ENCODE peak calls at places on chromosomes 7 and 10, in six cellular contexts. K is astrocyte of the cerebellum, P is AG09319, I is OCI-LY7, B is brain microvascular endothelial cell, M is type B pancreatic cell. X is an unnamed sample.

GRCh38 chr10:100774876-100775275 is 29.5 kb downstream of the PAX2 start:
- DNase-seq in K (no peak), P (no peak), I (no peak), B (no peak), M (no peak), X (no peak)

GRCh38 chr7:116617878-116618277 is 54.1 kb upstream of the MET start:
- DNase-seq in K (no peak), P (no peak), I (no peak), B (no peak), M (no peak), X (no peak)

GRCh38 chr7:27192546-27193334 is 7.2 kb downstream of the HOXA13 start:
- DNase-seq in K (no peak), P (no peak), I (no peak), B (no peak), M (peak), X (no peak)

GRCh38 chr7:13115829-13116228 is 428.4 kb downstream of the ARL4A start:
- DNase-seq in K (no peak), P (no peak), I (no peak), B (no peak), M (no peak), X (no peak)

GRCh38 chr10:22560391-22561239 is 153.8 kb downstream of the PIP4K2A start:
- DNase-seq in K (peak), P (no peak), I (no peak), B (no peak), M (no peak), X (no peak)

GRCh38 chr7:101232141-101232821 is 5.3 kb downstream of the CLDN15 start:
- DNase-seq in K (no peak), P (no peak), I (no peak), B (no peak), M (no peak), X (peak)

GRCh38 chr10:23994459-23995046 is 214.4 kb upstream of the KIAA1217 start:
- DNase-seq in K (peak), P (peak), I (peak), B (peak), M (peak), X (peak)

GRCh38 chr7:22361795-22362194 is 4.8 kb upstream of the RAPGEF5 start:
- DNase-seq in K (peak), P (no peak), I (no peak), B (no peak), M (no peak), X (peak)

GRCh38 chr10:34690403-34691049 is 124.6 kb downstream of the PARD3 start:
- DNase-seq in K (no peak), P (no peak), I (no peak), B (no peak), M (no peak), X (no peak)

GRCh38 chr10:53269482-53269881 is 496.9 kb upstream of the MBL2 start:
- DNase-seq in K (no peak), P (no peak), I (no peak), B (no peak), M (no peak), X (no peak)

GRCh38 chr7:77425151-77426051 is 9.3 kb upstream of the GSAP start:
- DNase-seq in K (peak), P (no peak), I (no peak), B (peak), M (no peak), X (peak)

GRCh38 chr10:31132681-31133239 is 101.1 kb upstream of the ZNF438 start:
- DNase-seq in K (no peak), P (no peak), I (no peak), B (no peak), M (no peak), X (no peak)

GRCh38 chr10:8910314-8910713 is 855.8 kb downstream of the GATA3 start:
- DNase-seq in K (no peak), P (no peak), I (no peak), B (no peak), M (no peak), X (peak)

GRCh38 chr7:56091591-56091990 is 1.2 kb downstream of the PHKG1 start:
- DNase-seq in K (no peak), P (peak), I (no peak), B (no peak), M (no peak), X (no peak)

GRCh38 chr7:130990178-130990832 is 256.3 kb upstream of the KLF14 start:
- DNase-seq in K (no peak), P (no peak), I (no peak), B (no peak), M (no peak), X (no peak)

GRCh38 chr10:95504187-95504800 is 56.9 kb downstream of the SORBS1 start:
- DNase-seq in K (no peak), P (no peak), I (no peak), B (no peak), M (no peak), X (no peak)

DNA sequence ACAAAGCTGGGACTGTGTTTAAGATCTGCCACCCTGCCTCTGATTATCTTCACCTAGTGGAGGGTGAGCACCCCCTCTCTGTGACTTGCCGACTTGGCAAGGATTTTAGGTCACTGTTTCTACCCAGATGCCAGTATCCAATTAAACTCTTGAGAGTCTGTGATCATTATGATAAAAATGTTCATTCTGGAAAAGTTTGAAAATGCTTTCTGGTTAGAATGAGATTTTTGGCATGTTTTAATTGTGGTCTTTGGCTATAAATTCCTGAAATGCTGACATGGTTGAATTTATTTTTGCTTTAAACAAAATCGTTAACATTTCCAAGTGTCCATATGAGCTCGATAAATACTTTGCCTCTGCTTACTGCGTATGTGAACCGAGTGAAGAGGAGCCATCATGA is 221.4 kb downstream of the BICC1 start:
- DNase-seq in K (peak), P (peak), I (no peak), B (no peak), M (no peak), X (no peak)
- TF ChIP-seq CTCF in K (no peak), P (peak), I (no peak), B (peak), M (no peak), X (no peak)

DNA sequence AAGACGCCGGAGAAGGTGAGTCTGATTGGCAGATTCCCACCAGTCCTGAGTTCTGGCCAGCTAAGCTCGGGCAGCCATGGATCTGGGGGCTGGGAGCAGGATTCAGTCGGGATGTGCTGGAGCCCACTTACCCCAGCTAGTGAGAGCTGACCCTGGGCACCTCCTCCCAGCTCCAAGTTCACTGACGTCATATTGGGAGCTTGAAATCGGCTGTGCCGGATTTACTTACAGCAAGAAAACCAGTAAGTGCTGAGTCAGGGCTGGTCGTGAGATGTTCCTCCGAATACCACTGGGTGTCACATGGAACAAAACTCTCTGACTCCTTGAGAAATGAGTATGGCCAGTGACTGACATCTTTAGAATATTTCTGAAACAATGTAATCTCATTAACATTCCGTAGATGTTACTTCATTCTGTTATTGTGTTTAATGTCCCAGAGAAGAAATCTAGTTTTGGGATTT is 621.2 kb downstream of the SDK1 start:
- DNase-seq in K (peak), P (peak), I (peak), B (peak), M (no peak), X (peak)
- TF ChIP-seq CTCF in K (peak), P (no peak), I (peak), B (peak), M (peak), X (peak)

GRCh38 chr10:46559231-46559671 is 2.8 kb upstream of the GPRIN2 start:
- DNase-seq in K (no peak), P (no peak), I (no peak), B (no peak), M (peak), X (no peak)
- TF ChIP-seq CTCF in K (no peak), P (no peak), I (no peak), B (no peak), M (no peak), X (no peak)

GRCh38 chr10:45520476-45520875 is 146.5 kb downstream of the ALOX5 start:
- DNase-seq in K (no peak), P (no peak), I (peak), B (no peak), M (no peak), X (no peak)
- TF ChIP-seq CTCF in K (no peak), P (no peak), I (peak), B (no peak), M (no peak), X (no peak)

GRCh38 chr7:6424702-6425072 is 23.1 kb downstream of the DAGLB start:
- DNase-seq in K (no peak), P (no peak), I (no peak), B (no peak), M (no peak), X (no peak)

GRCh38 chr7:6422095-6422494 is 25.7 kb downstream of the DAGLB start:
- DNase-seq in K (no peak), P (no peak), I (no peak), B (no peak), M (no peak), X (no peak)

GRCh38 chr7:6425948-6426347 is 21.8 kb downstream of the DAGLB start:
- DNase-seq in K (no peak), P (no peak), I (no peak), B (no peak), M (no peak), X (no peak)

GRCh38 chr7:6422926-6423632 is 24.7 kb downstream of the DAGLB start:
- DNase-seq in K (no peak), P (no peak), I (no peak), B (no peak), M (no peak), X (no peak)

DNA sequence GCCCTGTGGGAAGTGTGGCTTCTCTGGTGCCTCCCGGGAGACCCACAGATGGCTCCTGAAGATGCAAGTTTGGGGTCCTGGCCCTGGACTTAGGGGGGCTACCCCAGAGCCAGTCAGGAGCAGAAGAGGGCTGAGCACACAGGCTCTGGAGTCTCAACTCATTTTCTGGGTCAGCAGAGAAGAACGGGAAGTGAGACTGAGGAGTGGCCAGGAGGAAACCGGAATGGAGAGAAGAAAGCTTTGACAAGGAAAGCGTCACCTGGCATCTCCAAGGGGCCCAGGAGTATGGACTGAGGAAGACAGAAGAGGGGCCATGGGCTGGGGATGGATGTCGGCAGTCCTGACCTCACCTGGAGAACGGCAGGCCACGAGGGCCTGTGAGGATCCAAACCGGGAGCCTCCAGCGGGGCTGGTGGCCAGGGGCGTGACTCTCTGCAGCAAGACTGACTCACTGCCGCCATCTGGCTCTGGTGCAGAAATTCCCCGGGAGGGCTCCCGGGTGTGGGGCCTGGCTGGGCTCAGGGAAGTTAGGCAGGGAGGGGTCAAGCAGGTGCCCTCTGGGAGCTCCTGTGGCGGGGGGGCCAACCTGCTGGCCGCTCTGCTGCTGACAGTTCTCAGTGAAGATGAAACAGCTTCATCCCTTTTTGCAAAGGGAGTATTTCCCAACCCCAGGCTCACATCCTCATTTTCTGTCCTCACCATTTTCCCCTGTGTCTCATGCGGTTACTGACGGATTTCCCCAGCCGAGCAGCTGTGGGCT is 23.6 kb downstream of the DAGLB start:
- DNase-seq in K (no peak), P (no peak), I (no peak), B (no peak), M (no peak), X (peak)
- TF ChIP-seq CTCF in K (no peak), P (no peak), I (peak), B (peak), M (no peak), X (peak)

GRCh38 chr10:62394556-62395018 is 20.4 kb downstream of the ZNF365 start:
- DNase-seq in K (no peak), P (no peak), I (no peak), B (no peak), M (no peak), X (no peak)
- TF ChIP-seq CTCF in K (no peak), P (no peak), I (no peak), B (no peak), M (no peak), X (no peak)

GRCh38 chr10:124725171-124725631 is 19.0 kb downstream of the FAM53B start:
- DNase-seq in K (no peak), P (no peak), I (peak), B (no peak), M (no peak), X (no peak)
- TF ChIP-seq CTCF in K (no peak), P (no peak), I (no peak), B (no peak), M (no peak), X (no peak)

DNA sequence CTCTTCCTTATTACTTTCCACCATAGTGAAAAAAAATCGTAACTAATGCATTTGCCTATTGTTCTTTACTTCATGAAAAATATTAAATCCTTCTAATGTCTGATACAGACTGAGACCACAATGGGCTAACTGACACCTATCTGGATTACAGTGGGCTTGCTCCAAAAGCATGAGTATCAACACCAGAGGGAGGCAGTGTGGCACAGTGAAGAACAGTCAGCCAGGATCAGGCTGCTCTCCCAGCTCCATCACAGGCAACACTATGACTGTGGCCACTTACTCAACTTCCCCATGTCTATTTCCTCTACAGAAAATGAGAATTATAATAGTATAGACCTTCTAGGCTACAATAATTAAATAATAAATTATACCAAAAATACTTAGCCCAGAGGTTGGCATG is 97.2 kb downstream of the SLC25A13 start:
- DNase-seq in K (no peak), P (no peak), I (no peak), B (peak), M (no peak), X (peak)
- TF ChIP-seq CTCF in K (no peak), P (no peak), I (peak), B (peak), M (peak), X (peak)